ENCODE peak calls at places on chromosomes 2 and 18, in six cellular contexts. W, X, K, B, F and C are unnamed samples. For H3K4me1 and H3K36me3, the result is how much of the 10 kb centered on the place peaks cover.

GRCh38 chr18:70188113-70188512 is 17.4 kb downstream of the RTTN start:
- DNase-seq in W (no peak), X (no peak), K (no peak), B (no peak), F (no peak), C (no peak)

GRCh38 chr18:37598966-37599896 is 33.6 kb upstream of the CELF4 start:
- DNase-seq in W (peak), X (no peak), K (no peak), B (no peak), F (no peak), C (no peak)

GRCh38 chr18:22168360-22168921 is 948 bp upstream of the GATA6 start:
- DNase-seq in W (no peak), X (no peak), K (peak), B (peak), F (no peak), C (peak)

GRCh38 chr2:160292225-160292624 is 92.2 kb upstream of the ITGB6 start:
- DNase-seq in W (no peak), X (no peak), K (no peak), B (no peak), F (no peak), C (peak)

GRCh38 chr2:194621945-194622344 is 1035.1 kb upstream of the SLC39A10 start:
- DNase-seq in W (no peak), X (no peak), K (peak), B (no peak), F (no peak), C (no peak)

GRCh38 chr2:86764661-86765307 is 25.9 kb downstream of the CD8A start:
- DNase-seq in W (peak), X (peak), K (peak), B (peak), F (no peak), C (peak)

GRCh38 chr2:121155502-121156056 is 129.4 kb downstream of the TFCP2L1 start:
- DNase-seq in W (no peak), X (no peak), K (no peak), B (no peak), F (no peak), C (no peak)

GRCh38 chr2:20514596-20515269 is 67.9 kb downstream of the RHOB start:
- DNase-seq in W (no peak), X (no peak), K (peak), B (no peak), F (peak), C (no peak)

GRCh38 chr2:28726177-28726576 is 25.5 kb upstream of the PPP1CB start:
- DNase-seq in W (no peak), X (no peak), K (no peak), B (no peak), F (no peak), C (no peak)

GRCh38 chr2:39492095-39492590 is 55.1 kb upstream of the MAP4K3 start:
- DNase-seq in W (peak), X (no peak), K (no peak), B (no peak), F (no peak), C (no peak)

GRCh38 chr2:152961376-152961775 is 243.0 kb downstream of the ARL6IP6 start:
- DNase-seq in W (no peak), X (no peak), K (no peak), B (no peak), F (no peak), C (no peak)

GRCh38 chr2:171807831-171808393 is 86.1 kb downstream of the SLC25A12 start:
- DNase-seq in W (no peak), X (no peak), K (no peak), B (no peak), F (no peak), C (no peak)

GRCh38 chr2:46856336-46856735 is 59.3 kb downstream of the MCFD2 start:
- DNase-seq in W (no peak), X (no peak), K (no peak), B (no peak), F (no peak), C (no peak)

GRCh38 chr2:61705625-61706024 is 148.2 kb downstream of the FAM161A start:
- DNase-seq in W (no peak), X (no peak), K (no peak), B (no peak), F (no peak), C (no peak)

GRCh38 chr2:26395394-26395793 is 6.3 kb upstream of the DRC1 start:
- DNase-seq in W (no peak), X (no peak), K (peak), B (no peak), F (no peak), C (no peak)

GRCh38 chr2:174748948-174749347 is 15.3 kb downstream of the CHRNA1 start:
- DNase-seq in W (peak), X (peak), K (peak), B (peak), F (peak), C (peak)

GRCh38 chr2:180021850-180022249 is 14.8 kb upstream of the CWC22 start:
- DNase-seq in W (no peak), X (no peak), K (no peak), B (no peak), F (no peak), C (no peak)

GRCh38 chr18:67692811-67693210 is 176.3 kb upstream of the DSEL start:
- DNase-seq in W (peak), X (no peak), K (no peak), B (no peak), F (no peak), C (no peak)

GRCh38 chr2:195706161-195706900 is 49.3 kb downstream of the SLC39A10 start:
- DNase-seq in W (no peak), X (no peak), K (peak), B (no peak), F (no peak), C (peak)

GRCh38 chr2:176579608-176580007 is 310.4 kb downstream of the MTX2 start:
- DNase-seq in W (no peak), X (no peak), K (no peak), B (no peak), F (no peak), C (no peak)

GRCh38 chr18:65568866-65569265 is 181.9 kb upstream of the CDH7 start:
- DNase-seq in W (no peak), X (no peak), K (no peak), B (no peak), F (no peak), C (no peak)

GRCh38 chr18:72692086-72692485 is 147.9 kb upstream of the CBLN2 start:
- DNase-seq in W (no peak), X (no peak), K (peak), B (peak), F (no peak), C (no peak)

GRCh38 chr2:103660947-103661346 is 899.1 kb downstream of the TMEM182 start:
- DNase-seq in W (no peak), X (no peak), K (no peak), B (no peak), F (no peak), C (no peak)

GRCh38 chr2:233262562-233262961 is 11.1 kb downstream of the ATG16L1 start:
- DNase-seq in W (no peak), X (no peak), K (no peak), B (no peak), F (no peak), C (no peak)

GRCh38 chr2:99723632-99724031 is 233.8 kb upstream of the REV1 start:
- DNase-seq in W (no peak), X (no peak), K (no peak), B (no peak), F (no peak), C (no peak)

DNA sequence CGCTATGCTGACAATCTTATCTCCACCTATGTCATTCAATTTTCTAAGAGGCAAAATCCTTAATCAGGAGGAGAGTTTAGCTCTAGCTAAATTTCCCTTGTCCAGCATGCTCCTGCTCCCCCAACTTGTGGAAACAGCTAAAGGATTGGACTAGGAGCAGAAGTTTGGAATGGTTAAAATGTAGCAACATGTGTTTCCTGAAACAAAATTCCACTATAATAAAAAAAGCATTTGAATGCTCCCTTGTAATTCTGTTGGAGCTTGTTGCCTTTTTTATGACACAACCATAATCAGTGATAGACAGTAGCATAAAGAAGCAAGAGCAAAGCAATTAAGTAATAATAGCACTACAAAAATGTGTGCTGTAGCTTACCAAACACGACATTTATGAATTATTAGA is 6.9 kb downstream of the ACTR3 start:
- DNase-seq in W (no peak), X (no peak), K (no peak), B (no peak), F (no peak), C (no peak)
- H3K4me1 ChIP-seq in W (under half), X (half or more), K (half or more), B (under half), F (half or more), C (half or more)

GRCh38 chr2:200479617-200480292 is 30.1 kb downstream of the KCTD18 start:
- DNase-seq in W (no peak), X (no peak), K (no peak), B (no peak), F (no peak), C (no peak)

GRCh38 chr2:200472853-200473464 is 36.9 kb downstream of the KCTD18 start:
- DNase-seq in W (no peak), X (no peak), K (no peak), B (no peak), F (no peak), C (no peak)

GRCh38 chr2:200475795-200476194 is 34.1 kb downstream of the KCTD18 start:
- DNase-seq in W (no peak), X (no peak), K (no peak), B (no peak), F (no peak), C (no peak)

GRCh38 chr2:200477667-200478121 is 32.2 kb downstream of the KCTD18 start:
- DNase-seq in W (no peak), X (no peak), K (no peak), B (no peak), F (peak), C (no peak)

GRCh38 chr2:200476836-200477235 is 33.0 kb downstream of the KCTD18 start:
- DNase-seq in W (no peak), X (no peak), K (no peak), B (no peak), F (no peak), C (no peak)
- H3K36me3 ChIP-seq in W (under half), X (under half), K (under half), B (half or more), F (under half), C (under half)

DNA sequence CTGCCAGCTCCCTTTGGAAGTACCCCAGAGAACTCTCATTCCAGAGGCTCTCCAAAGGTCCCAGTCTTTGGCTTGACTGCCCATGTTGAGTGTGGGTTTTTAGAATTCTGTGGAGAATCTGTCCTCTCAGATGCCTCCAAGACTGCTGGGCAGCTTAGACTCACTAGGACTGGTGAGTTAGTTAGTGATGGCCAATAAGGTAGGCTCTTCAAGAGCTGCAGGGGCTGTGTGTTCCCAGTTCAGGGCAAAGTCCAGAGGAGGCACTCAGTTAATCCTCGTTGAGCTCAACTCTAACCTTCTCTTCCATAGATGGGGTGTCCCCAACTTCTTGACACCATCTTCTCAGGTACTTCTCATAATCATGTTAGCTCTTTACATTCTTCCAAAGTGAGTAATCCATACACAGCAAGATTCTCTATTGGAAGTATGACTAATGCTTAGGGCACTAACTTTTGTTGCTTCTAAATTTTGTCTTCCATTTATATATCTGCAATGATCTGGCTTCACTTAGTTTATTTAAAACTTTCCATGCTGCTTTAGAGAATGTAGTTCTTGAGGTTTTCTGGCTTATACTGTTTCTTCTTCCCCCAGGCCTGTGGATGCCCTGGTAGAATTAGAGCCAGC is 88.9 kb downstream of the POLE4 start:
- DNase-seq in W (no peak), X (no peak), K (no peak), B (no peak), F (no peak), C (no peak)
- H3K4me3 ChIP-seq in W (no peak), X (no peak), K (no peak), B (no peak), F (no peak), C (no peak)

GRCh38 chr2:205759286-205759685 is 77.0 kb downstream of the NRP2 start:
- DNase-seq in W (no peak), X (no peak), K (no peak), B (no peak), F (no peak), C (no peak)

GRCh38 chr2:205755923-205756322 is 73.6 kb downstream of the NRP2 start:
- DNase-seq in W (no peak), X (no peak), K (no peak), B (no peak), F (peak), C (no peak)

GRCh38 chr2:205758051-205758450 is 75.8 kb downstream of the NRP2 start:
- DNase-seq in W (no peak), X (no peak), K (no peak), B (no peak), F (no peak), C (no peak)

GRCh38 chr2:205758498-205758897 is 76.2 kb downstream of the NRP2 start:
- DNase-seq in W (no peak), X (no peak), K (no peak), B (no peak), F (peak), C (no peak)

DNA sequence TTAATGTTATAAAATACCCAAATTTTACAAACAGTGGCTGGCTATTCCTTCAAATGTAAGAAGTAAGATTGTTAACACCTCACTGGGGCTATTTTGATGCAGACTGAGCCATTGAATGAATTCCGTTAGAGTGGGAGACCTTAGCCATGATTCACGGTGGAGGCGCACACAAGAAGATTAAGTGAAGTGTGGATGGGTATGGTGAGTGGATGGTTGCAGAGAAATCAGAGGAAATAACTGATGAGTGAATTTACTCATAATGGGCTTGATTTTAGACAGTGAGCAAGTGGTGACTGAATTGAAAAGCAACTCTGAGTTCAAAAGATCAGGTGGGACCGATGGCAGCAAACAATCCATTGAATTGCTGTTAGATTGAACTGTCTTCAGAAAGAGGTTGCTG is 75.0 kb downstream of the NRP2 start:
- DNase-seq in W (no peak), X (no peak), K (no peak), B (no peak), F (no peak), C (no peak)
- H3K4me1 ChIP-seq in W (under half), X (under half), K (under half), B (under half), F (half or more), C (under half)

GRCh38 chr18:56962322-56962721 is 184.6 kb upstream of the BOD1L2 start:
- DNase-seq in W (no peak), X (no peak), K (no peak), B (no peak), F (no peak), C (no peak)

DNA sequence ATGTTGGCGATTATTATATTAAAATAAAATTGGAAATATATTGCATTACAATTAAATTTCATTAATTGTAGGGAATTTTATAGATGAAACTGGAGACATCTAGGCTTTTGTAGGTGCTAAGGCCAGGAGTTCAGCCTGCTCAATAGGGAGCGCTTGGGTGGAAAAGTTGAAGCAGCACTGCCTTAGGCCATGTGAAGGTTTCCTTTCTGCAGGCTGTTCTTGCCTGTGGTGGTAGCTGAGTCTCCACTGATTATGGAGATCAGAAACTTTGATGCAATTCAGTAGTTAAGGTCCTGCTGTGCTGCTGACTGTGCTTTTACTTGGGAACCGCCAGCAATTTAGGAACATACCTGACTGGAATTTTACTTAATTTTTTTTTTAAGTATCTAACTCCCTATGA is 179.9 kb upstream of the BOD1L2 start:
- DNase-seq in W (no peak), X (no peak), K (peak), B (peak), F (no peak), C (no peak)
- H3K36me3 ChIP-seq in W (under half), X (under half), K (under half), B (under half), F (under half), C (under half)

DNA sequence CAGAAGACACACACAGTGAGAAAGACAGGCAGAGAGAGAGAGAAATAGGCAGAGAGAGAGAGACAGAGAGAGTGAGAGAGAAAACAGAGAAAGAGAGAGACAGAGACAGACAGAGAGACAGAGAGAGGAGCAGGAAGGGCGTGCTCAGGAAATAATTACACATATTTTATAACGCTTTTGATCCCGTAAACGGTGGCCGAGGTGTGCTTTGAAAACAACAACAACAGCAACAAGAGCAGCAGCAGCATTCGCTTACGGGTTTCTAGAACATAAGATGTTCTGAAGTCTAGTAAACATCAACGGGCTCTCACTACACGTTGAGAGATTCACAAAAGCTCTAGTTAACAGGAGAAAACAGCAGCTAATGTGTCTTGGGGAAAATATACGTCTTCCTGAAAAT is 105.6 kb upstream of the ANKRD30BL start:
- DNase-seq in W (peak), X (no peak), K (peak), B (peak), F (no peak), C (no peak)
- H3K4me3 ChIP-seq in W (peak), X (no peak), K (peak), B (peak), F (peak), C (peak)